ENCODE peak calls at places on chromosomes 3 and 15, in five cellular contexts. One of them, this sample, is unnamed.

GRCh38 chr3:127420825-127421224 is 133.0 kb upstream of the PRR20G start:
- DNase-seq in NCI-H510A treated with DMSO at 0.1 percent for 48 hours: no peak
- DNase-seq in H7: no peak
- DNase-seq in stimulated activated CD4-positive, alpha-beta T cell treated with anti-CD3 and anti-CD28 coated beads, TNF-alpha, amount 100 ng/mL, for 24 hours: no peak
- DNase-seq in KBM-7: no peak
- DNase-seq in this sample: no peak

GRCh38 chr3:44525060-44525459 is 29.9 kb upstream of the ZKSCAN7 start:
- DNase-seq in NCI-H510A treated with DMSO at 0.1 percent for 48 hours: no peak
- DNase-seq in H7: no peak
- DNase-seq in stimulated activated CD4-positive, alpha-beta T cell treated with anti-CD3 and anti-CD28 coated beads, TNF-alpha, amount 100 ng/mL, for 24 hours: no peak
- DNase-seq in KBM-7: no peak
- DNase-seq in this sample: no peak

GRCh38 chr3:107753494-107753893 is 230.7 kb downstream of the BBX start:
- DNase-seq in NCI-H510A treated with DMSO at 0.1 percent for 48 hours: no peak
- DNase-seq in H7: no peak
- DNase-seq in stimulated activated CD4-positive, alpha-beta T cell treated with anti-CD3 and anti-CD28 coated beads, TNF-alpha, amount 100 ng/mL, for 24 hours: no peak
- DNase-seq in KBM-7: peak
- DNase-seq in this sample: no peak

GRCh38 chr15:58873267-58873666 is 60.2 kb downstream of the SLTM start:
- DNase-seq in NCI-H510A treated with DMSO at 0.1 percent for 48 hours: no peak
- DNase-seq in H7: no peak
- DNase-seq in stimulated activated CD4-positive, alpha-beta T cell treated with anti-CD3 and anti-CD28 coated beads, TNF-alpha, amount 100 ng/mL, for 24 hours: no peak
- DNase-seq in KBM-7: no peak
- DNase-seq in this sample: no peak

GRCh38 chr3:27721717-27722564 is at the start of gene EOMES:
- DNase-seq in NCI-H510A treated with DMSO at 0.1 percent for 48 hours: peak
- DNase-seq in H7: peak
- DNase-seq in stimulated activated CD4-positive, alpha-beta T cell treated with anti-CD3 and anti-CD28 coated beads, TNF-alpha, amount 100 ng/mL, for 24 hours: no peak
- DNase-seq in KBM-7: peak
- DNase-seq in this sample: no peak

GRCh38 chr3:9899289-9899791 is 3.3 kb upstream of the IL17RE start:
- DNase-seq in NCI-H510A treated with DMSO at 0.1 percent for 48 hours: no peak
- DNase-seq in H7: no peak
- DNase-seq in stimulated activated CD4-positive, alpha-beta T cell treated with anti-CD3 and anti-CD28 coated beads, TNF-alpha, amount 100 ng/mL, for 24 hours: no peak
- DNase-seq in KBM-7: no peak
- DNase-seq in this sample: no peak

GRCh38 chr3:125104639-125105038 is 48.8 kb upstream of the HEG1 start:
- DNase-seq in NCI-H510A treated with DMSO at 0.1 percent for 48 hours: no peak
- DNase-seq in H7: no peak
- DNase-seq in stimulated activated CD4-positive, alpha-beta T cell treated with anti-CD3 and anti-CD28 coated beads, TNF-alpha, amount 100 ng/mL, for 24 hours: no peak
- DNase-seq in KBM-7: no peak
- DNase-seq in this sample: no peak

GRCh38 chr15:36966704-36967103 is 133.6 kb downstream of the MEIS2 start:
- DNase-seq in NCI-H510A treated with DMSO at 0.1 percent for 48 hours: no peak
- DNase-seq in H7: no peak
- DNase-seq in stimulated activated CD4-positive, alpha-beta T cell treated with anti-CD3 and anti-CD28 coated beads, TNF-alpha, amount 100 ng/mL, for 24 hours: no peak
- DNase-seq in KBM-7: no peak
- DNase-seq in this sample: no peak

GRCh38 chr3:124229407-124229806 is 237.5 kb upstream of the ROPN1 start:
- DNase-seq in NCI-H510A treated with DMSO at 0.1 percent for 48 hours: no peak
- DNase-seq in H7: no peak
- DNase-seq in stimulated activated CD4-positive, alpha-beta T cell treated with anti-CD3 and anti-CD28 coated beads, TNF-alpha, amount 100 ng/mL, for 24 hours: no peak
- DNase-seq in KBM-7: peak
- DNase-seq in this sample: peak

GRCh38 chr3:157066335-157067071 is 93.4 kb downstream of the CCNL1 start:
- DNase-seq in NCI-H510A treated with DMSO at 0.1 percent for 48 hours: no peak
- DNase-seq in H7: no peak
- DNase-seq in stimulated activated CD4-positive, alpha-beta T cell treated with anti-CD3 and anti-CD28 coated beads, TNF-alpha, amount 100 ng/mL, for 24 hours: no peak
- DNase-seq in KBM-7: no peak
- DNase-seq in this sample: no peak

GRCh38 chr15:62128916-62129315 is 36.2 kb downstream of the C2CD4B start:
- DNase-seq in NCI-H510A treated with DMSO at 0.1 percent for 48 hours: no peak
- DNase-seq in H7: no peak
- DNase-seq in stimulated activated CD4-positive, alpha-beta T cell treated with anti-CD3 and anti-CD28 coated beads, TNF-alpha, amount 100 ng/mL, for 24 hours: no peak
- DNase-seq in KBM-7: no peak
- DNase-seq in this sample: no peak

GRCh38 chr15:56820333-56820732 is 87.0 kb upstream of the ZNF280D start:
- DNase-seq in NCI-H510A treated with DMSO at 0.1 percent for 48 hours: no peak
- DNase-seq in H7: no peak
- DNase-seq in stimulated activated CD4-positive, alpha-beta T cell treated with anti-CD3 and anti-CD28 coated beads, TNF-alpha, amount 100 ng/mL, for 24 hours: no peak
- DNase-seq in KBM-7: peak
- DNase-seq in this sample: no peak

GRCh38 chr15:94174399-94174802 is 57.0 kb upstream of the MCTP2 start:
- DNase-seq in NCI-H510A treated with DMSO at 0.1 percent for 48 hours: no peak
- DNase-seq in H7: no peak
- DNase-seq in stimulated activated CD4-positive, alpha-beta T cell treated with anti-CD3 and anti-CD28 coated beads, TNF-alpha, amount 100 ng/mL, for 24 hours: no peak
- DNase-seq in KBM-7: peak
- DNase-seq in this sample: no peak

GRCh38 chr3:30657914-30658313 is 51.5 kb downstream of the TGFBR2 start:
- DNase-seq in NCI-H510A treated with DMSO at 0.1 percent for 48 hours: no peak
- DNase-seq in H7: no peak
- DNase-seq in stimulated activated CD4-positive, alpha-beta T cell treated with anti-CD3 and anti-CD28 coated beads, TNF-alpha, amount 100 ng/mL, for 24 hours: no peak
- DNase-seq in KBM-7: no peak
- DNase-seq in this sample: no peak

GRCh38 chr15:52252781-52253180 is 42.8 kb downstream of the MYO5C start:
- DNase-seq in NCI-H510A treated with DMSO at 0.1 percent for 48 hours: no peak
- DNase-seq in H7: no peak
- DNase-seq in stimulated activated CD4-positive, alpha-beta T cell treated with anti-CD3 and anti-CD28 coated beads, TNF-alpha, amount 100 ng/mL, for 24 hours: no peak
- DNase-seq in KBM-7: no peak
- DNase-seq in this sample: no peak

GRCh38 chr3:191328963-191329653 is at the start of gene CCDC50:
- DNase-seq in NCI-H510A treated with DMSO at 0.1 percent for 48 hours: peak
- DNase-seq in H7: peak
- DNase-seq in stimulated activated CD4-positive, alpha-beta T cell treated with anti-CD3 and anti-CD28 coated beads, TNF-alpha, amount 100 ng/mL, for 24 hours: no peak
- DNase-seq in KBM-7: peak
- DNase-seq in this sample: peak